ENCODE peak calls at places on chromosomes 1 and 21, in ten cellular contexts. O, S, I, V, A, J, W, Q, Y and D are unnamed samples.

GRCh38 chr1:228379165-228379460 is 27.5 kb downstream of the TRIM11 start:
- DNase-seq in V (no peak), S (no peak), J (no peak), O (no peak), A (no peak), Y (no peak), I (no peak), W (peak; percentile 26), Q (peak; percentile 67), D (no peak)

GRCh38 chr1:68788762-68789161 is 291.9 kb upstream of the DEPDC1 start:
- DNase-seq in V (no peak), J (no peak), Q (no peak), Y (no peak), I (no peak), A (no peak), W (no peak), O (no peak), S (no peak), D (no peak)

GRCh38 chr1:53182111-53182593 is 14.5 kb upstream of the CPT2 start:
- DNase-seq in J (peak; percentile 11), O (peak; percentile 75), V (peak; percentile 82), Q (peak; percentile 87), W (peak; percentile 75), Y (peak; percentile 77), S (peak; percentile 18), A (peak; percentile 80), I (peak; percentile 54), D (peak; percentile 51)

GRCh38 chr1:207997486-207998268 is 86.8 kb upstream of the CD34 start:
- DNase-seq in Q (peak; percentile 77), Y (peak; percentile 81), A (peak; percentile 68), W (peak; percentile 69), V (peak; percentile 75), S (peak; percentile 33), O (peak; percentile 9), J (peak; percentile 33), I (peak; percentile 38), D (peak; percentile 41)

GRCh38 chr1:96782861-96783260 is 61.3 kb downstream of the PTBP2 start:
- DNase-seq in J (no peak), S (no peak), W (no peak), Y (no peak), I (no peak), V (no peak), A (no peak), Q (no peak), O (no peak), D (no peak)

GRCh38 chr1:110341146-110341871 is 2.1 kb downstream of the RBM15 start:
- DNase-seq in I (no peak), Y (no peak), A (no peak), O (no peak), Q (no peak), V (no peak), S (no peak), J (no peak), W (no peak), D (no peak)

GRCh38 chr1:153534226-153534932 is 1.4 kb downstream of the S100A6 start:
- DNase-seq in S (no peak), O (no peak), Y (no peak), W (peak; percentile 76), A (no peak), I (no peak), J (no peak), Q (peak; percentile 70), V (no peak), D (no peak)

GRCh38 chr1:230189276-230190183 is 122.5 kb downstream of the GALNT2 start:
- DNase-seq in A (peak; percentile 74), Q (no peak), V (no peak), I (no peak), Y (no peak), O (no peak), J (no peak), S (no peak), W (no peak), D (no peak)

GRCh38 chr1:78143673-78144072 is 97.9 kb downstream of the GIPC2 start:
- DNase-seq in S (no peak), J (no peak), Y (no peak), Q (no peak), W (no peak), A (no peak), I (no peak), V (no peak), O (no peak), D (no peak)

GRCh38 chr1:228464487-228464983 is 22.6 kb upstream of the RNF187 start:
- DNase-seq in S (peak; percentile 75), Y (peak; percentile 94), A (peak; percentile 97), V (peak; percentile 72), W (peak; percentile 81), Q (no peak), J (peak; percentile 63), I (peak; percentile 62), O (peak; percentile 78), D (no peak)

GRCh38 chr1:65626003-65626402 is 166.7 kb upstream of the PDE4B start:
- DNase-seq in S (no peak), Y (no peak), W (no peak), V (no peak), A (no peak), O (no peak), Q (no peak), J (no peak), I (no peak), D (no peak)

GRCh38 chr1:230899845-230900251 is 31.5 kb upstream of the C1orf198 start:
- DNase-seq in A (no peak), J (no peak), I (no peak), Y (no peak), Q (no peak), S (no peak), O (no peak), V (no peak), W (peak; percentile 81), D (no peak)

GRCh38 chr1:179351281-179351680 is 14.5 kb upstream of the AXDND1 start:
- DNase-seq in O (no peak), V (no peak), S (no peak), I (no peak), A (no peak), W (no peak), Y (no peak), J (no peak), Q (no peak), D (no peak)

GRCh38 chr1:191977874-191978273 is 180.4 kb upstream of the RGS18 start:
- DNase-seq in Q (no peak), S (no peak), J (no peak), I (no peak), Y (no peak), O (no peak), A (no peak), V (no peak), W (no peak), D (no peak)

GRCh38 chr1:95916616-95917015 is 682.6 kb downstream of the RWDD3 start:
- DNase-seq in O (no peak), Y (no peak), S (no peak), V (no peak), Q (no peak), I (no peak), A (peak; percentile 3), W (peak; percentile 3), J (no peak), D (no peak)

GRCh38 chr1:72412286-72412685 is 129.9 kb upstream of the NEGR1 start:
- DNase-seq in W (peak; percentile 47), O (no peak), I (no peak), S (no peak), Q (no peak), Y (no peak), A (no peak), V (no peak), J (no peak), D (no peak)

GRCh38 chr1:235366286-235366685 is 941 bp upstream of the TBCE start:
- DNase-seq in A (no peak), S (no peak), J (no peak), Y (no peak), V (no peak), W (no peak), Q (no peak), I (no peak), O (peak; percentile 23), D (no peak)

GRCh38 chr1:7644906-7645750 is 126.0 kb upstream of the VAMP3 start:
- DNase-seq in Q (no peak), S (no peak), Y (no peak), J (no peak), O (no peak), I (no peak), V (no peak), A (peak; percentile 93), W (no peak), D (no peak)

GRCh38 chr1:36711480-36711879 is 228.8 kb upstream of the CSF3R start:
- DNase-seq in Q (no peak), S (no peak), O (no peak), A (no peak), W (no peak), Y (no peak), J (no peak), V (no peak), I (no peak), D (no peak)

GRCh38 chr21:14384453-14384852 is 1.5 kb upstream of the HSPA13 start:
- DNase-seq in J (no peak), Y (no peak), Q (no peak), S (no peak), A (no peak), V (no peak), W (no peak), I (no peak), O (no peak), D (no peak)

GRCh38 chr1:21626921-21627339 is 42.2 kb downstream of the RAP1GAP start:
- DNase-seq in A (no peak), I (no peak), W (peak; percentile 33), Y (no peak), Q (no peak), O (no peak), S (no peak), J (no peak), V (no peak), D (no peak)

GRCh38 chr1:65177457-65177856 is 29.5 kb downstream of the AK4 start:
- DNase-seq in Q (no peak), W (peak; percentile 85), J (no peak), A (no peak), O (no peak), Y (no peak), I (no peak), S (no peak), V (no peak), D (no peak)

GRCh38 chr1:226403522-226404034 is 4.3 kb downstream of the PARP1 start:
- DNase-seq in V (peak; percentile 12), W (peak; percentile 38), Q (no peak), A (peak; percentile 17), Y (peak; percentile 39), O (no peak), I (no peak), S (no peak), J (peak; percentile 35), D (no peak)

GRCh38 chr1:151106891-151107290 is 36.3 kb downstream of the GABPB2 start:
- DNase-seq in V (no peak), W (peak; percentile 70), J (no peak), O (no peak), Q (no peak), I (no peak), S (no peak), A (no peak), Y (no peak), D (no peak)

GRCh38 chr1:110986407-110986891 is 22.7 kb upstream of the LRIF1 start:
- DNase-seq in V (no peak), J (no peak), O (no peak), I (no peak), W (no peak), Y (no peak), Q (no peak), A (no peak), S (no peak), D (no peak)

GRCh38 chr1:38028105-38028591 is 15.6 kb downstream of the UTP11 start:
- DNase-seq in Y (peak; percentile 57), Q (no peak), W (peak; percentile 48), I (no peak), J (no peak), A (no peak), O (peak; percentile 77), S (no peak), V (no peak), D (no peak)

GRCh38 chr1:26368006-26368405 is 4.5 kb downstream of the ZNF683 start:
- DNase-seq in Y (no peak), W (no peak), J (no peak), O (no peak), S (no peak), Q (no peak), V (no peak), A (no peak), I (no peak), D (no peak)

GRCh38 chr1:246425139-246425794 is 81.8 kb downstream of the SMYD3 start:
- DNase-seq in Q (no peak), J (no peak), I (no peak), Y (no peak), W (no peak), O (no peak), V (no peak), A (no peak), S (no peak), D (no peak)